ENCODE peak calls at places on chromosome 4, in nine cellular contexts. One of them, this sample, is unnamed.
A peak's percentile ranks its signal among the peaks of the same experiment; 100 is the strongest.

GRCh38 chr4:13887010-13887409 is 259.5 kb upstream of the BOD1L1 start:
- DNase-seq in tibial artery: no peak
- DNase-seq in stimulated activated CD4-positive, alpha-beta T cell treated with anti-CD3 and anti-CD28 coated beads, Interleukin-2, amount 100 ng/mL, for 48 hours: no peak
- DNase-seq in RPMI8226: no peak
- DNase-seq in psoas muscle: no peak
- DNase-seq in GM12865: no peak
- DNase-seq in astrocyte of the spinal cord: no peak
- DNase-seq in HFF-Myc: no peak
- DNase-seq in neural crest cell: no peak
- DNase-seq in this sample: no peak

GRCh38 chr4:74123065-74123728 is 24.2 kb upstream of the CXCL2 start:
- DNase-seq in tibial artery: peak; percentile 28
- DNase-seq in stimulated activated CD4-positive, alpha-beta T cell treated with anti-CD3 and anti-CD28 coated beads, Interleukin-2, amount 100 ng/mL, for 48 hours: no peak
- DNase-seq in RPMI8226: no peak
- DNase-seq in psoas muscle: no peak
- DNase-seq in GM12865: no peak
- DNase-seq in astrocyte of the spinal cord: peak; percentile 58
- DNase-seq in HFF-Myc: no peak
- DNase-seq in neural crest cell: no peak
- DNase-seq in this sample: no peak

GRCh38 chr4:87270825-87271224 is 50.4 kb upstream of the KLHL8 start:
- DNase-seq in tibial artery: no peak
- DNase-seq in stimulated activated CD4-positive, alpha-beta T cell treated with anti-CD3 and anti-CD28 coated beads, Interleukin-2, amount 100 ng/mL, for 48 hours: no peak
- DNase-seq in RPMI8226: no peak
- DNase-seq in psoas muscle: no peak
- DNase-seq in GM12865: no peak
- DNase-seq in astrocyte of the spinal cord: no peak
- DNase-seq in HFF-Myc: no peak
- DNase-seq in neural crest cell: no peak
- DNase-seq in this sample: no peak

GRCh38 chr4:177118596-177118995 is 191.1 kb upstream of the NEIL3 start:
- DNase-seq in tibial artery: peak; percentile 42
- DNase-seq in stimulated activated CD4-positive, alpha-beta T cell treated with anti-CD3 and anti-CD28 coated beads, Interleukin-2, amount 100 ng/mL, for 48 hours: no peak
- DNase-seq in RPMI8226: no peak
- DNase-seq in psoas muscle: peak; percentile 18
- DNase-seq in GM12865: no peak
- DNase-seq in astrocyte of the spinal cord: peak; percentile 89
- DNase-seq in HFF-Myc: peak; percentile 69
- DNase-seq in neural crest cell: no peak
- DNase-seq in this sample: no peak

GRCh38 chr4:32470087-32470585 is 1750.0 kb downstream of the PCDH7 start:
- DNase-seq in tibial artery: no peak
- DNase-seq in stimulated activated CD4-positive, alpha-beta T cell treated with anti-CD3 and anti-CD28 coated beads, Interleukin-2, amount 100 ng/mL, for 48 hours: no peak
- DNase-seq in RPMI8226: no peak
- DNase-seq in psoas muscle: no peak
- DNase-seq in GM12865: no peak
- DNase-seq in astrocyte of the spinal cord: no peak
- DNase-seq in HFF-Myc: no peak
- DNase-seq in neural crest cell: no peak
- DNase-seq in this sample: no peak

GRCh38 chr4:79852305-79852730 is 220.7 kb downstream of the ANTXR2 start:
- DNase-seq in tibial artery: peak; percentile 20
- DNase-seq in stimulated activated CD4-positive, alpha-beta T cell treated with anti-CD3 and anti-CD28 coated beads, Interleukin-2, amount 100 ng/mL, for 48 hours: no peak
- DNase-seq in RPMI8226: no peak
- DNase-seq in psoas muscle: peak; percentile 28
- DNase-seq in GM12865: no peak
- DNase-seq in astrocyte of the spinal cord: peak; percentile 78
- DNase-seq in HFF-Myc: peak; percentile 10
- DNase-seq in neural crest cell: no peak
- DNase-seq in this sample: peak; percentile 7

GRCh38 chr4:36747277-36748129 is 466.1 kb downstream of the DTHD1 start:
- DNase-seq in tibial artery: no peak
- DNase-seq in stimulated activated CD4-positive, alpha-beta T cell treated with anti-CD3 and anti-CD28 coated beads, Interleukin-2, amount 100 ng/mL, for 48 hours: no peak
- DNase-seq in RPMI8226: no peak
- DNase-seq in psoas muscle: no peak
- DNase-seq in GM12865: no peak
- DNase-seq in astrocyte of the spinal cord: no peak
- DNase-seq in HFF-Myc: no peak
- DNase-seq in neural crest cell: no peak
- DNase-seq in this sample: no peak

GRCh38 chr4:138677651-138678202 is 337.9 kb upstream of the NOCT start:
- DNase-seq in tibial artery: no peak
- DNase-seq in stimulated activated CD4-positive, alpha-beta T cell treated with anti-CD3 and anti-CD28 coated beads, Interleukin-2, amount 100 ng/mL, for 48 hours: no peak
- DNase-seq in RPMI8226: no peak
- DNase-seq in psoas muscle: no peak
- DNase-seq in GM12865: peak; percentile 44
- DNase-seq in astrocyte of the spinal cord: no peak
- DNase-seq in HFF-Myc: no peak
- DNase-seq in neural crest cell: no peak
- DNase-seq in this sample: no peak

GRCh38 chr4:161466321-161466720 is 697.5 kb downstream of the FSTL5 start:
- DNase-seq in tibial artery: no peak
- DNase-seq in stimulated activated CD4-positive, alpha-beta T cell treated with anti-CD3 and anti-CD28 coated beads, Interleukin-2, amount 100 ng/mL, for 48 hours: no peak
- DNase-seq in RPMI8226: no peak
- DNase-seq in psoas muscle: no peak
- DNase-seq in GM12865: no peak
- DNase-seq in astrocyte of the spinal cord: no peak
- DNase-seq in HFF-Myc: no peak
- DNase-seq in neural crest cell: no peak
- DNase-seq in this sample: no peak

GRCh38 chr4:168605411-168605810 is 108.6 kb downstream of the PALLD start:
- DNase-seq in tibial artery: no peak
- DNase-seq in stimulated activated CD4-positive, alpha-beta T cell treated with anti-CD3 and anti-CD28 coated beads, Interleukin-2, amount 100 ng/mL, for 48 hours: no peak
- DNase-seq in RPMI8226: no peak
- DNase-seq in psoas muscle: peak; percentile 24
- DNase-seq in GM12865: no peak
- DNase-seq in astrocyte of the spinal cord: peak; percentile 86
- DNase-seq in HFF-Myc: no peak
- DNase-seq in neural crest cell: no peak
- DNase-seq in this sample: no peak

GRCh38 chr4:41178372-41179085 is 35.8 kb downstream of the APBB2 start:
- DNase-seq in tibial artery: no peak
- DNase-seq in stimulated activated CD4-positive, alpha-beta T cell treated with anti-CD3 and anti-CD28 coated beads, Interleukin-2, amount 100 ng/mL, for 48 hours: no peak
- DNase-seq in RPMI8226: peak; percentile 35
- DNase-seq in psoas muscle: no peak
- DNase-seq in GM12865: no peak
- DNase-seq in astrocyte of the spinal cord: peak; percentile 96
- DNase-seq in HFF-Myc: no peak
- DNase-seq in neural crest cell: no peak
- DNase-seq in this sample: no peak

GRCh38 chr4:53899544-53900274 is 164.7 kb downstream of the CHIC2 start:
- DNase-seq in tibial artery: no peak
- DNase-seq in stimulated activated CD4-positive, alpha-beta T cell treated with anti-CD3 and anti-CD28 coated beads, Interleukin-2, amount 100 ng/mL, for 48 hours: no peak
- DNase-seq in RPMI8226: no peak
- DNase-seq in psoas muscle: no peak
- DNase-seq in GM12865: no peak
- DNase-seq in astrocyte of the spinal cord: peak; percentile 67
- DNase-seq in HFF-Myc: peak; percentile 78
- DNase-seq in neural crest cell: no peak
- DNase-seq in this sample: no peak

GRCh38 chr4:36492590-36492989 is 211.2 kb downstream of the DTHD1 start:
- DNase-seq in tibial artery: no peak
- DNase-seq in stimulated activated CD4-positive, alpha-beta T cell treated with anti-CD3 and anti-CD28 coated beads, Interleukin-2, amount 100 ng/mL, for 48 hours: no peak
- DNase-seq in RPMI8226: no peak
- DNase-seq in psoas muscle: no peak
- DNase-seq in GM12865: no peak
- DNase-seq in astrocyte of the spinal cord: no peak
- DNase-seq in HFF-Myc: no peak
- DNase-seq in neural crest cell: no peak
- DNase-seq in this sample: no peak

GRCh38 chr4:182925298-182925738 is 8.1 kb upstream of the DCTD start:
- DNase-seq in tibial artery: peak; percentile 54
- DNase-seq in stimulated activated CD4-positive, alpha-beta T cell treated with anti-CD3 and anti-CD28 coated beads, Interleukin-2, amount 100 ng/mL, for 48 hours: peak; percentile 41
- DNase-seq in RPMI8226: peak; percentile 80
- DNase-seq in psoas muscle: peak; percentile 34
- DNase-seq in GM12865: peak; percentile 89
- DNase-seq in astrocyte of the spinal cord: peak; percentile 76
- DNase-seq in HFF-Myc: peak; percentile 44
- DNase-seq in neural crest cell: peak; percentile 47
- DNase-seq in this sample: peak; percentile 37

GRCh38 chr4:985123-985830 is 1.6 kb upstream of the IDUA start:
- DNase-seq in tibial artery: peak; percentile 63
- DNase-seq in stimulated activated CD4-positive, alpha-beta T cell treated with anti-CD3 and anti-CD28 coated beads, Interleukin-2, amount 100 ng/mL, for 48 hours: peak; percentile 67
- DNase-seq in RPMI8226: peak; percentile 54
- DNase-seq in psoas muscle: peak; percentile 71
- DNase-seq in GM12865: peak; percentile 65
- DNase-seq in astrocyte of the spinal cord: no peak
- DNase-seq in HFF-Myc: no peak
- DNase-seq in neural crest cell: peak; percentile 53
- DNase-seq in this sample: no peak

GRCh38 chr4:159278399-159278798 is 175.5 kb downstream of the RAPGEF2 start:
- DNase-seq in tibial artery: no peak
- DNase-seq in stimulated activated CD4-positive, alpha-beta T cell treated with anti-CD3 and anti-CD28 coated beads, Interleukin-2, amount 100 ng/mL, for 48 hours: no peak
- DNase-seq in RPMI8226: no peak
- DNase-seq in psoas muscle: no peak
- DNase-seq in GM12865: no peak
- DNase-seq in astrocyte of the spinal cord: no peak
- DNase-seq in HFF-Myc: no peak
- DNase-seq in neural crest cell: no peak
- DNase-seq in this sample: no peak

GRCh38 chr4:153634737-153635353 is 49.2 kb upstream of the TLR2 start:
- DNase-seq in tibial artery: no peak
- DNase-seq in stimulated activated CD4-positive, alpha-beta T cell treated with anti-CD3 and anti-CD28 coated beads, Interleukin-2, amount 100 ng/mL, for 48 hours: no peak
- DNase-seq in RPMI8226: no peak
- DNase-seq in psoas muscle: no peak
- DNase-seq in GM12865: no peak
- DNase-seq in astrocyte of the spinal cord: peak; percentile 39
- DNase-seq in HFF-Myc: no peak
- DNase-seq in neural crest cell: no peak
- DNase-seq in this sample: no peak

GRCh38 chr4:119833611-119834010 is 205.0 kb upstream of the PDE5A start:
- DNase-seq in tibial artery: no peak
- DNase-seq in stimulated activated CD4-positive, alpha-beta T cell treated with anti-CD3 and anti-CD28 coated beads, Interleukin-2, amount 100 ng/mL, for 48 hours: no peak
- DNase-seq in RPMI8226: no peak
- DNase-seq in psoas muscle: no peak
- DNase-seq in GM12865: no peak
- DNase-seq in astrocyte of the spinal cord: peak; percentile 61
- DNase-seq in HFF-Myc: no peak
- DNase-seq in neural crest cell: no peak
- DNase-seq in this sample: no peak

GRCh38 chr4:48909697-48910096 is 3.1 kb upstream of the OCIAD2 start:
- DNase-seq in tibial artery: no peak
- DNase-seq in stimulated activated CD4-positive, alpha-beta T cell treated with anti-CD3 and anti-CD28 coated beads, Interleukin-2, amount 100 ng/mL, for 48 hours: peak; percentile 47
- DNase-seq in RPMI8226: no peak
- DNase-seq in psoas muscle: no peak
- DNase-seq in GM12865: no peak
- DNase-seq in astrocyte of the spinal cord: peak; percentile 98
- DNase-seq in HFF-Myc: peak; percentile 81
- DNase-seq in neural crest cell: no peak
- DNase-seq in this sample: peak; percentile 99

GRCh38 chr4:152316969-152317368 is 218.9 kb downstream of the FBXW7 start:
- DNase-seq in tibial artery: no peak
- DNase-seq in stimulated activated CD4-positive, alpha-beta T cell treated with anti-CD3 and anti-CD28 coated beads, Interleukin-2, amount 100 ng/mL, for 48 hours: no peak
- DNase-seq in RPMI8226: no peak
- DNase-seq in psoas muscle: no peak
- DNase-seq in GM12865: no peak
- DNase-seq in astrocyte of the spinal cord: peak; percentile 54
- DNase-seq in HFF-Myc: no peak
- DNase-seq in neural crest cell: no peak
- DNase-seq in this sample: no peak

GRCh38 chr4:84583871-84584373 is 995 bp downstream of the CDS1 start:
- DNase-seq in tibial artery: no peak
- DNase-seq in stimulated activated CD4-positive, alpha-beta T cell treated with anti-CD3 and anti-CD28 coated beads, Interleukin-2, amount 100 ng/mL, for 48 hours: no peak
- DNase-seq in RPMI8226: peak; percentile 28
- DNase-seq in psoas muscle: no peak
- DNase-seq in GM12865: peak; percentile 10
- DNase-seq in astrocyte of the spinal cord: no peak
- DNase-seq in HFF-Myc: no peak
- DNase-seq in neural crest cell: no peak
- DNase-seq in this sample: no peak

GRCh38 chr4:74258949-74259348 is 49.3 kb upstream of the EPGN start:
- DNase-seq in tibial artery: peak; percentile 23
- DNase-seq in stimulated activated CD4-positive, alpha-beta T cell treated with anti-CD3 and anti-CD28 coated beads, Interleukin-2, amount 100 ng/mL, for 48 hours: no peak
- DNase-seq in RPMI8226: no peak
- DNase-seq in psoas muscle: no peak
- DNase-seq in GM12865: no peak
- DNase-seq in astrocyte of the spinal cord: peak; percentile 35
- DNase-seq in HFF-Myc: no peak
- DNase-seq in neural crest cell: no peak
- DNase-seq in this sample: no peak

GRCh38 chr4:179278647-179279046 is 1836.4 kb upstream of the AGA start:
- DNase-seq in tibial artery: no peak
- DNase-seq in stimulated activated CD4-positive, alpha-beta T cell treated with anti-CD3 and anti-CD28 coated beads, Interleukin-2, amount 100 ng/mL, for 48 hours: no peak
- DNase-seq in RPMI8226: no peak
- DNase-seq in psoas muscle: no peak
- DNase-seq in GM12865: no peak
- DNase-seq in astrocyte of the spinal cord: no peak
- DNase-seq in HFF-Myc: no peak
- DNase-seq in neural crest cell: no peak
- DNase-seq in this sample: no peak

GRCh38 chr4:11704136-11704535 is 275.4 kb upstream of the HS3ST1 start:
- DNase-seq in tibial artery: no peak
- DNase-seq in stimulated activated CD4-positive, alpha-beta T cell treated with anti-CD3 and anti-CD28 coated beads, Interleukin-2, amount 100 ng/mL, for 48 hours: no peak
- DNase-seq in RPMI8226: no peak
- DNase-seq in psoas muscle: no peak
- DNase-seq in GM12865: no peak
- DNase-seq in astrocyte of the spinal cord: no peak
- DNase-seq in HFF-Myc: no peak
- DNase-seq in neural crest cell: no peak
- DNase-seq in this sample: no peak

GRCh38 chr4:5685296-5685695 is 23.1 kb downstream of the EVC2 start:
- DNase-seq in tibial artery: no peak
- DNase-seq in stimulated activated CD4-positive, alpha-beta T cell treated with anti-CD3 and anti-CD28 coated beads, Interleukin-2, amount 100 ng/mL, for 48 hours: no peak
- DNase-seq in RPMI8226: no peak
- DNase-seq in psoas muscle: no peak
- DNase-seq in GM12865: no peak
- DNase-seq in astrocyte of the spinal cord: no peak
- DNase-seq in HFF-Myc: no peak
- DNase-seq in neural crest cell: no peak
- DNase-seq in this sample: no peak

GRCh38 chr4:6771229-6771671 is 11.3 kb upstream of the KIAA0232 start:
- DNase-seq in tibial artery: peak; percentile 82
- DNase-seq in stimulated activated CD4-positive, alpha-beta T cell treated with anti-CD3 and anti-CD28 coated beads, Interleukin-2, amount 100 ng/mL, for 48 hours: no peak
- DNase-seq in RPMI8226: no peak
- DNase-seq in psoas muscle: peak; percentile 85
- DNase-seq in GM12865: no peak
- DNase-seq in astrocyte of the spinal cord: no peak
- DNase-seq in HFF-Myc: no peak
- DNase-seq in neural crest cell: no peak
- DNase-seq in this sample: no peak

GRCh38 chr4:165627128-165627527 is 245.9 kb upstream of the TLL1 start:
- DNase-seq in tibial artery: no peak
- DNase-seq in stimulated activated CD4-positive, alpha-beta T cell treated with anti-CD3 and anti-CD28 coated beads, Interleukin-2, amount 100 ng/mL, for 48 hours: no peak
- DNase-seq in RPMI8226: no peak
- DNase-seq in psoas muscle: no peak
- DNase-seq in GM12865: no peak
- DNase-seq in astrocyte of the spinal cord: no peak
- DNase-seq in HFF-Myc: no peak
- DNase-seq in neural crest cell: no peak
- DNase-seq in this sample: no peak

GRCh38 chr4:76881375-76881774 is 16.6 kb downstream of the SOWAHB start:
- DNase-seq in tibial artery: no peak
- DNase-seq in stimulated activated CD4-positive, alpha-beta T cell treated with anti-CD3 and anti-CD28 coated beads, Interleukin-2, amount 100 ng/mL, for 48 hours: no peak
- DNase-seq in RPMI8226: no peak
- DNase-seq in psoas muscle: no peak
- DNase-seq in GM12865: no peak
- DNase-seq in astrocyte of the spinal cord: no peak
- DNase-seq in HFF-Myc: no peak
- DNase-seq in neural crest cell: no peak
- DNase-seq in this sample: no peak

GRCh38 chr4:20137176-20137575 is 114.5 kb upstream of the SLIT2 start:
- DNase-seq in tibial artery: no peak
- DNase-seq in stimulated activated CD4-positive, alpha-beta T cell treated with anti-CD3 and anti-CD28 coated beads, Interleukin-2, amount 100 ng/mL, for 48 hours: no peak
- DNase-seq in RPMI8226: no peak
- DNase-seq in psoas muscle: no peak
- DNase-seq in GM12865: no peak
- DNase-seq in astrocyte of the spinal cord: peak; percentile 41
- DNase-seq in HFF-Myc: no peak
- DNase-seq in neural crest cell: no peak
- DNase-seq in this sample: no peak

GRCh38 chr4:2248044-2248780 is 6.3 kb upstream of the HAUS3 start:
- DNase-seq in tibial artery: peak; percentile 15
- DNase-seq in stimulated activated CD4-positive, alpha-beta T cell treated with anti-CD3 and anti-CD28 coated beads, Interleukin-2, amount 100 ng/mL, for 48 hours: no peak
- DNase-seq in RPMI8226: no peak
- DNase-seq in psoas muscle: no peak
- DNase-seq in GM12865: peak; percentile 1
- DNase-seq in astrocyte of the spinal cord: no peak
- DNase-seq in HFF-Myc: no peak
- DNase-seq in neural crest cell: no peak
- DNase-seq in this sample: no peak

GRCh38 chr4:112517067-112517588 is 1.1 kb upstream of the NEUROG2 start:
- DNase-seq in tibial artery: no peak
- DNase-seq in stimulated activated CD4-positive, alpha-beta T cell treated with anti-CD3 and anti-CD28 coated beads, Interleukin-2, amount 100 ng/mL, for 48 hours: no peak
- DNase-seq in RPMI8226: peak; percentile 53
- DNase-seq in psoas muscle: no peak
- DNase-seq in GM12865: peak; percentile 80
- DNase-seq in astrocyte of the spinal cord: no peak
- DNase-seq in HFF-Myc: no peak
- DNase-seq in neural crest cell: peak; percentile 19
- DNase-seq in this sample: no peak